ENCODE peak calls at places on chromosomes 5 and 9, in seven cellular contexts. B is neural progenitor cell; S is heart left ventricle; E is ovary; N is right cardiac atrium; V is CD4-positive, CD25-positive, alpha-beta regulatory T cell; O is ascending aorta. T is an unnamed sample. For H3K4me1, the result is how much of the 10 kb centered on the place peaks cover.

GRCh38 chr9:81498576-81498975 is 190.8 kb downstream of the TLE1 start:
- DNase-seq in S (no peak), E (no peak), V (no peak), N (no peak), O (no peak), B (no peak), T (no peak)

GRCh38 chr9:17574342-17574741 is 4.5 kb upstream of the SH3GL2 start:
- DNase-seq in N (no peak), V (no peak), O (no peak), E (no peak), B (no peak), S (no peak), T (no peak)

GRCh38 chr9:83962165-83962564 is 17.9 kb downstream of the HNRNPK start:
- DNase-seq in V (no peak), O (no peak), N (no peak), E (no peak), B (no peak), S (no peak), T (peak)

GRCh38 chr5:621341-621761 is 9.2 kb downstream of the CEP72 start:
- DNase-seq in S (peak), B (no peak), N (no peak), V (no peak), E (no peak), O (no peak), T (no peak)

GRCh38 chr5:104914536-104915070 is 1352.0 kb upstream of the NUDT12 start:
- DNase-seq in S (no peak), N (no peak), E (no peak), V (no peak), O (no peak), B (no peak), T (no peak)

GRCh38 chr5:76983468-76983867 is 30.6 kb downstream of the CRHBP start:
- DNase-seq in N (no peak), B (no peak), V (no peak), O (no peak), S (no peak), E (no peak), T (no peak)

GRCh38 chr5:143657814-143658395 is 154.1 kb upstream of the HMHB1 start:
- DNase-seq in N (no peak), B (no peak), E (no peak), O (no peak), V (no peak), S (no peak), T (peak)

GRCh38 chr5:55582256-55582655 is 47.5 kb upstream of the PLPP1 start:
- DNase-seq in V (peak), E (no peak), B (no peak), N (no peak), S (no peak), O (no peak), T (no peak)

GRCh38 chr9:36174271-36174670 is 5.1 kb downstream of the CCIN start:
- DNase-seq in O (no peak), N (no peak), E (no peak), B (no peak), V (no peak), S (no peak), T (no peak)

GRCh38 chr9:128818839-128819715 is 777 bp downstream of the ENDOG start:
- DNase-seq in S (peak), O (no peak), B (peak), V (peak), N (peak), E (no peak), T (peak)

GRCh38 chr9:78958887-78959286 is 612.9 kb upstream of the TLE4 start:
- DNase-seq in N (no peak), B (no peak), S (no peak), V (no peak), E (no peak), O (no peak), T (no peak)

GRCh38 chr5:17381926-17382325 is 116.1 kb upstream of the TAF11L2 start:
- DNase-seq in E (no peak), N (peak), V (no peak), S (peak), O (no peak), B (no peak), T (no peak)

GRCh38 chr5:133404724-133405123 is 207.6 kb downstream of the FSTL4 start:
- DNase-seq in O (no peak), B (no peak), N (no peak), V (no peak), E (no peak), S (no peak), T (no peak)

GRCh38 chr9:86747711-86748110 is 199.6 kb downstream of the GAS1 start:
- DNase-seq in N (no peak), S (no peak), V (no peak), O (no peak), B (no peak), E (no peak), T (no peak)

GRCh38 chr5:143600396-143601075 is 197.1 kb upstream of the NR3C1 start:
- DNase-seq in V (no peak), S (no peak), N (no peak), B (no peak), O (no peak), E (no peak), T (peak)

GRCh38 chr5:80206282-80206681 is 49.6 kb downstream of the SERINC5 start:
- DNase-seq in N (no peak), O (no peak), B (no peak), E (no peak), S (no peak), V (no peak), T (peak)

GRCh38 chr9:83434254-83434653 is 103.9 kb downstream of the FRMD3 start:
- DNase-seq in E (no peak), N (no peak), O (peak), V (no peak), S (no peak), B (no peak), T (no peak)

GRCh38 chr9:70004310-70004709 is 39.3 kb upstream of the MAMDC2 start:
- DNase-seq in O (no peak), N (no peak), V (no peak), E (no peak), B (no peak), S (no peak), T (peak)

GRCh38 chr5:173624276-173624675 is 7.8 kb upstream of the BOD1 start:
- DNase-seq in S (no peak), O (no peak), N (no peak), V (no peak), B (no peak), E (no peak), T (no peak)

GRCh38 chr9:33524431-33524947 is 438 bp downstream of the ANKRD18B start:
- DNase-seq in B (peak), E (no peak), V (peak), O (no peak), S (no peak), N (no peak), T (peak)

GRCh38 chr5:36152324-36153298 is 700 bp downstream of the SKP2 start:
- DNase-seq in N (no peak), V (peak), S (no peak), E (no peak), O (no peak), B (peak), T (peak)

GRCh38 chr9:70823284-70823683 is 298.1 kb downstream of the TRPM3 start:
- DNase-seq in O (no peak), N (no peak), S (no peak), E (no peak), B (no peak), V (no peak), T (no peak)

GRCh38 chr5:74543162-74543995 is 97.1 kb downstream of the ENC1 start:
- DNase-seq in B (peak), O (peak), E (no peak), N (no peak), S (no peak), V (no peak), T (peak)

GRCh38 chr5:51829691-51830090 is 446.4 kb downstream of the ISL1 start:
- DNase-seq in O (no peak), V (no peak), E (no peak), B (no peak), N (no peak), S (no peak), T (no peak)

GRCh38 chr9:2307480-2307879 is 292.3 kb downstream of the SMARCA2 start:
- DNase-seq in S (no peak), E (no peak), B (no peak), O (no peak), V (no peak), N (no peak), T (peak)

GRCh38 chr9:135711411-135711810 is 9.4 kb downstream of the KCNT1 start:
- DNase-seq in N (no peak), S (no peak), O (no peak), B (no peak), E (no peak), V (no peak), T (no peak)

GRCh38 chr5:85452322-85453025 is 1067.8 kb upstream of the EDIL3 start:
- DNase-seq in B (no peak), S (no peak), V (no peak), E (no peak), O (no peak), N (no peak), T (no peak)

GRCh38 chr5:7897014-7897600 is 28.2 kb downstream of the MTRR start:
- DNase-seq in S (no peak), O (no peak), B (peak), V (peak), N (peak), E (no peak), T (peak)

GRCh38 chr5:178353461-178353860 is 120.9 kb upstream of the PHYKPL start:
- DNase-seq in V (no peak), O (no peak), B (no peak), E (no peak), S (no peak), N (no peak), T (no peak)

GRCh38 chr5:58543723-58544122 is 39.2 kb upstream of the RAB3C start:
- DNase-seq in S (no peak), O (no peak), B (no peak), N (no peak), E (no peak), V (no peak), T (no peak)

GRCh38 chr9:99824378-99825157 is 2.9 kb downstream of the NR4A3 start:
- DNase-seq in O (no peak), B (peak), V (peak), N (peak), S (peak), E (peak), T (peak)

GRCh38 chr9:10614201-10614870 is 1.5 kb upstream of the PTPRD start:
- DNase-seq in N (no peak), E (no peak), S (no peak), V (no peak), B (no peak), O (no peak), T (no peak)

GRCh38 chr9:132998861-132999635 is 20.6 kb downstream of the GFI1B start:
- DNase-seq in O (no peak), V (no peak), S (no peak), E (no peak), B (no peak), N (no peak), T (no peak)

GRCh38 chr9:131395027-131395744 is 1.3 kb downstream of the PRRC2B start:
- DNase-seq in E (no peak), B (peak), N (no peak), V (peak), S (no peak), O (no peak), T (peak)

GRCh38 chr9:19464764-19465570 is 56.2 kb downstream of the ACER2 start:
- DNase-seq in N (peak), V (peak), S (peak), E (peak), O (peak), B (peak), T (peak)

GRCh38 chr5:76762484-76762883 is 46.6 kb downstream of the F2R start:
- DNase-seq in B (no peak), S (no peak), N (no peak), O (no peak), E (no peak), V (no peak), T (no peak)

GRCh38 chr5:141223112-141223783 is at the start of gene PCDHB14:
- DNase-seq in N (no peak), O (no peak), E (no peak), V (peak), B (peak), S (no peak), T (peak)
- H3K4me1 ChIP-seq in N (under half), O (under half), E (under half), V (under half), B (under half), S (under half), T (under half)

GRCh38 chr5:181052526-181052927 is 12.5 kb downstream of the BTNL9 start:
- DNase-seq in B (no peak), O (no peak), N (no peak), E (no peak), V (peak), S (no peak), T (no peak)
- H3K4me3 ChIP-seq in B (peak), O (peak), N (peak), E (peak), V (no peak), S (peak), T (peak)

DNA sequence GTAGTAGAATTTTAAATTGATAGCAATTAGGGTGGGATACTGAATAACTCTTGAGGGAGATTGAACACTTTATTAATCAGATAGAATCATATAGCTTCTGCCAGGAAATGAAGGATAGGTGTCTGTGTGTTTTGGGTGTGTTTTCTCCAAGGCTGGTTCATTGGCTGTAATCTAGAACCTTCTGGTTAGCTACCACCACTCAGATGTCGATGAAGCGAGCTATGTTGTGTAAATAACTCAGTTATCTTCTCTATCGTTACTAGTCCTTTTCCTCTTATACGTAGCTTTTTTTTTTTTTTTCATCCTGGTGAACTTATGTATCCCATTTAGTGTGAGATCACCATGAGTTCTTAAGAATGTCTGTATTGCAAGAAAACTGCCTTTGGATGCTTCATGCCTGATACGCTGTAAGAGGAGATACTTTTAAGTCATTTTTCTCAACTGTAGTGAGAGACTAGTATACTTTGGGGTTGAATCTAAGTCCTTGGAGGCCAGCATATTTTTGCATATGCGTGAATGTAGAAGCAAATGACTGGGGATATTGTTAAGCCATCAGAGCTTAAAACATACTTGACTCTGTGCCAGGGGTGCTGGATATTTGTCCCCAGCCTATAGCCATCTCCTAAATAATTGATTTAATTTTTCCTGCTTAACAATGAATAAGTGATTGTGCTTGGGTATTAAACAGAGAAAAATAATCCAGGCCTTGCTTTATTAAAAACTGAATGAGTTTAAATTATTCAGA is 2.2 kb downstream of the TNFAIP8 start:
- DNase-seq in S (no peak), N (no peak), V (peak), O (no peak), B (no peak), E (no peak), T (no peak)
- H3K4me1 ChIP-seq in S (under half), N (under half), V (half or more), O (under half), B (under half), E (under half), T (under half)

DNA sequence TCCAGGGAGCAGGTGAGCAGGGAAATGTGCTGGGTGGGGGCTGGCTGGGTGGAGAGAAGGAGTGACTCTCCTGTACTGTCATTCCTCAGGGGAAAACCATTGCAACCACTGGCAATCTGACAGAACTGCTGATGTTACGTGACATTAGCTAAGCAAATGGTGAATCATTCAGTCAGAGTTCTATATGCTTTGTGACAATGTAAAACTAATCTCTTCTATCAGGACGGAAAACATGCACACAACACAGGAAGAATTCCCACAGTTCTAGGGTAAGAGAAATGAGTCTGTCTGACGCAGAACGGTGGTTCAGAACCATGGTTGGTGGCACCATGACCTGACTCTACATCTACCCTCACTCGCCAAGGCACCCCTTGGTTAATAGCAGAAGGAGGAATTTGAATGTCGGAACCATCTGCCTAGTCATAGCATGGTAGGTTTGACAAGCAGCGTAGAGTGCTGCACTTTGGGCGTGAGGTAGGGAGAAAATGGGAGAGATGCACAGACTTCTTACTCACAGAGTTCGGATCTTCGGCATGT is 243.6 kb upstream of the PANK3 start:
- DNase-seq in O (no peak), E (no peak), S (no peak), B (no peak), V (no peak), N (no peak), T (peak)
- H3K4me3 ChIP-seq in O (no peak), E (no peak), S (no peak), B (no peak), V (no peak), N (no peak), T (no peak)

DNA sequence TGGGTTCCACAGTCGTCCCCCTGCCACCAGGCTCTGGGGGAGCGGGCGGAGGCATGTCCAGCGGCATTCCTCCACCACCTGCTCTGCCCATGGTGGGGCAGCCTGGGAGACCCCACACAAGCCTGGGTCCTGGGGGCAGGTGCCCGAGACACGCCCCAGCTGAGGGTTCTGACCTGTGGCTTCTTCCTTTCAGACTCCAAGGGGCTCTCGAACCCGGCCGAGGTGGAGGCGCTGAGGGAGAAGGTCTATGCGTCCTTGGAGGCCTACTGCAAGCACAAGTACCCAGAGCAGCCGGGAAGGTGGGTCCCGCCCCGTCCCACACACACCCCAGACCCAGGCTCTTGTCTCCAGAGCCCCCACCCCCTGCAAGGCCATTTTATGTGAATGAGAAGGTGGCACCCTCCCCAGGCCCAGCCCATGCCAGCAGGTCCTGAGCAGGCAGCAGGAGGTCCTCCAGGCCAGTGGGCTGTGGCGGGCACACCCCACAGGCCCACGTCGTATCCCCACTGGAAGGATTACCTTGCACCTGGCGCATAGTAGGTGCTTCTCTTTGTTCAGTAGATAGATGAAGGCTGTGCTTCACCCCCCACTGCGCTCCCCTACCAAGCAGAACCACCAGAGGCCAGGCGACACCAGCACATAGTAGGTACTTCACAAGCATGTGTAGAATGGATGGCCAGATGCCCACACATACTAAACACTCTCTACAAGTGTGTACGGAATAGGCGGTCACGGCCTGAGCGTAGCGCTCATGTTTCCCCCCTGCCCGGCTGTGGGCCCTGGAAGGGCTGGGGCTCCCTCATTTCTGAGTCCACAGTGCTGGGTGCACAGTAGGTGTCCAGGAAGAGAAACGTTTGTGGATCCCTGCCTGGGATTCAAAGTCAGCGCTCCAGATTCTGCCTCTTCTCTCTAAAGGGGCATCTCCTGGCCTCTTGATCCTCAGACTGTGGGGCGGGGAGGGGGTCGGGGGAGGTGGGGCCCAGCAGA is 107.9 kb downstream of the RXRA start:
- DNase-seq in O (no peak), E (no peak), V (no peak), B (no peak), S (no peak), N (no peak), T (no peak)
- H3K4me1 ChIP-seq in O (under half), E (under half), V (under half), B (under half), S (under half), N (under half), T (half or more)